ENCODE peak calls at places on chromosomes 11 and 22, in ten cellular contexts. K is mucosa of descending colon, M is AG04449, U is choroid plexus epithelial cell, F is mammary epithelial cell, A is astrocyte, L is dorsolateral prefrontal cortex, X is hepatocyte, S is upper lobe of right lung, P is cardiac fibroblast. O is an unnamed sample.
A peak's percentile ranks its signal among the peaks of the same experiment; 100 is the strongest.

GRCh38 chr22:41498322-41498721 is 29.4 kb downstream of the ACO2 start:
- DNase-seq in F (no peak), K (no peak), L (no peak), M (no peak), P (peak; percentile 33), A (no peak), X (no peak), U (no peak), S (no peak), O (no peak)

GRCh38 chr11:123587044-123587443 is 67.4 kb downstream of the SCN3B start:
- DNase-seq in X (peak; percentile 58), F (no peak), K (no peak), P (no peak), S (no peak), M (no peak), A (no peak), U (no peak), L (no peak), O (no peak)

GRCh38 chr11:34926101-34926830 is 9.8 kb downstream of the PDHX start:
- DNase-seq in K (no peak), X (peak; percentile 51), U (peak; percentile 74), L (no peak), P (peak; percentile 74), M (no peak), F (peak; percentile 36), S (no peak), A (peak; percentile 33), O (no peak)

GRCh38 chr22:27493797-27494196 is 307.8 kb downstream of the MN1 start:
- DNase-seq in M (no peak), S (no peak), K (no peak), L (no peak), F (no peak), X (no peak), A (no peak), P (no peak), U (no peak), O (no peak)

GRCh38 chr11:126963115-126963514 is 37.5 kb downstream of the KIRREL3 start:
- DNase-seq in X (no peak), K (no peak), A (peak; percentile 16), L (no peak), S (no peak), U (no peak), F (no peak), P (no peak), M (no peak), O (no peak)

GRCh38 chr22:20083157-20083890 is 3.3 kb downstream of the DGCR8 start:
- DNase-seq in A (no peak), X (no peak), U (peak; percentile 7), M (no peak), L (no peak), F (no peak), K (peak; percentile 14), S (no peak), P (no peak), O (no peak)

GRCh38 chr11:8262552-8263108 is 1.0 kb downstream of the LMO1 start:
- DNase-seq in L (peak; percentile 60), M (no peak), U (peak; percentile 62), X (peak; percentile 66), K (peak; percentile 32), F (peak; percentile 51), S (peak; percentile 71), P (peak; percentile 47), A (peak; percentile 69), O (peak; percentile 25)

GRCh38 chr22:42316988-42317387 is 46.5 kb upstream of the TCF20 start:
- DNase-seq in L (peak; percentile 34), X (peak; percentile 41), S (peak; percentile 75), A (peak; percentile 61), P (peak; percentile 53), U (peak; percentile 7), K (peak; percentile 88), M (no peak), F (peak; percentile 74), O (no peak)

GRCh38 chr22:46592390-46592872 is 27.8 kb upstream of the GRAMD4 start:
- DNase-seq in M (no peak), P (peak; percentile 68), U (peak; percentile 81), A (peak; percentile 89), X (no peak), L (no peak), K (peak; percentile 63), S (no peak), F (peak; percentile 67), O (peak; percentile 53)

DNA sequence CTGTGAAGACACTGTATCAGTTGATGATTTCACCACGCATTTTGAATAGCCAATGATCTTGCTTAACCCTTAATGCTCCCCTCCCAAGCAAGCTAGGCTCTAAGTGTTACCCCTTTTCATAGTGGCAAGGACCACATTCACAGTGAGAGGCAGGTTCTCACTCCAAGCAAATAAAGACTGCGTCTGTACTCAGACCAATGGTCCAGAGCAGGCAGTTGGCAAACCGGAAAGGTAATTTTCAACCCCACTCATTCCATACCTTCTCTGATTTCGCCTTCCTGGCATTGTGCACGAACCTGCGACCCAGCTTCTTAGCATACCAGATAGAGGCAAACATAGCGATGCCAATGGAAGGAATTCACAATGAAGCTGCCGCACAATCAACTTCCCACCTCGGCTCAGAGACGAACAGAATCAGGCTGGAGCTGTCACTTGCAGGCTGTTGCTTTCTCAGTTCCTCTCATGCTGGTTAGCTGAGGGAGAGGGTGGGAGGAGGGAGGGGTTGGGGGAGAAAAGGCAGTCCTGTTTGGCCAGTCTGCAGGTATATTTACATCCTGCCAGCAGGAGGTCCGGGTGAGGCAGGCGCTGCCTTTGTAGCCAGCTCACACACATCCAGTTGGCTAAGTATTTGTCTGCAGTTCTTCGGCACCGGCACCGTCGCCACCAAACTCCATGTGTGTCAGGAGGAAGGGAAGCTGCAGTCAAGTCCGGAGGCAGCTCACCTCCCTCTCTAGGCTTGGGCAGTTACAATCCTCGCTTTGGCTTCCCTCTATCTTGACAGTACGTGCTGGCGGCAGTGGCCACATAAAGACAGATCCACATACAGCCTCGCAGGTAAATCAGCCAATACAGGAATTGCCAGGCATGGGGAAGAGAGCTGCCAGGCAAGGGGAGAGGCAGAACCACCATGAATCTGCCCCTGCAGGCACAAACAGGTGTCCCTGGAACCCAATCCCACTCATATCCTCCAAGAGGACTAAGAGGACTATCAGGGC is 1151.3 kb upstream of the CCDC90B start:
- DNase-seq in F (no peak), U (no peak), P (no peak), L (peak; percentile 69), A (no peak), S (peak; percentile 64), X (peak; percentile 60), K (no peak), M (no peak), O (no peak)
- H3K4me3 ChIP-seq in F (no peak overlapping the region), U (no peak overlapping the region), P (peak overlapping the region; percentile 11), L (peak overlapping the region; percentile 53), A (peak overlapping the region; percentile 41), S (no peak overlapping the region), X (no peak overlapping the region), K (no peak overlapping the region), M (no peak overlapping the region), O (peak overlapping the region; percentile 31)

DNA sequence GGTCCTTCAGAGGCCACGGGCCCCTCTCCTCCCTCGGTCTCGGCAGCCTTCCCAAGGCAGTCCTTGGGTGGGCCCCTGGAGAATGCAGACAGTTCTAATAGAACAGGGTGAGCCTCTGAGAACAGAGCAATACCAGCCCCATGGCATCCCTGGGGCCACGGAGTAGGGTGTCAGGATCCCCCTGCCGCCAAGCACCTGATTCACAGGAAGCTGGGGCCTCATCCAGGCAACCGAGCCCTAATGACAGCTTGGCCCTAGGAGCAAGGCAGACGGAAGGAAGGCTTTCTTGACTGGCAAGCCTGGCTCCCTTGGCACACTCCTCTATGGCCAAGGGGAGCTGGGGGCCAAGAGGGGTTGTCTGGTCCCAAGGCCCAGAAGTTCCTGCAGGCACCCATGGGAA is 15.2 kb downstream of the TXN2 start:
- DNase-seq in L (no peak), F (no peak), S (no peak), P (no peak), X (no peak), U (no peak), A (no peak), K (no peak), M (no peak), O (no peak)
- H3K4me3 ChIP-seq in L (no peak overlapping the region), F (no peak overlapping the region), S (no peak overlapping the region), P (no peak overlapping the region), X (no peak overlapping the region), U (no peak overlapping the region), A (peak overlapping the region; percentile 17), K (no peak overlapping the region), M (no peak overlapping the region), O (no peak overlapping the region)

GRCh38 chr11:70741085-70741484 is 342.8 kb downstream of the CTTN start:
- DNase-seq in A (no peak), M (no peak), U (no peak), F (no peak), L (no peak), P (no peak), S (no peak), X (no peak), K (no peak), O (no peak)

GRCh38 chr11:70739811-70740474 is 341.6 kb downstream of the CTTN start:
- DNase-seq in K (no peak), M (no peak), X (no peak), P (no peak), U (no peak), A (no peak), L (no peak), S (peak; percentile 54), F (no peak), O (no peak)

GRCh38 chr11:70739091-70739490 is 340.8 kb downstream of the CTTN start:
- DNase-seq in U (no peak), L (no peak), M (no peak), A (no peak), K (no peak), P (no peak), X (no peak), S (peak; percentile 49), F (no peak), O (no peak)

GRCh38 chr11:70738661-70739060 is 340.3 kb downstream of the CTTN start:
- DNase-seq in F (no peak), U (no peak), P (no peak), S (peak; percentile 54), K (no peak), L (no peak), M (no peak), X (no peak), A (no peak), O (no peak)

DNA sequence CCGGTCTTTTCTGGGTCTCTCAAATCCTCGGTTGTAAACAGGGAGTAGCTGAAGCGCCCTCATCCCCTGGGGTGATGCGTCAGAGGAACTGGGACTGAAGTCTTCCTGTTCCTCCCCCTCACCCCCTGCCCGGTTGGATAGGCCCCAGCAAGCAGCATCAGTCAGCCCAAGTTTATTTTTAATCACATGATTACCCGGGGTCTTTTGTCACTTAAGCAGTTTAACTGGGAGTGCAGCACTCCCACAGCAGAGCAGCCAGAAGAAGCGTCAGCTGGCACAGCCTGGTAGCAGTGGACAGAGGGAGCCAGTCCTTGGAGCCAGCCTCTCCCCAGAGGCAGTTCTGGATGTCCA is 342.1 kb downstream of the CTTN start:
- DNase-seq in A (no peak), P (no peak), U (no peak), S (peak; percentile 40), X (no peak), L (no peak), K (no peak), M (no peak), F (no peak), O (no peak)
- H3K4me3 ChIP-seq in A (no peak overlapping the region), P (no peak overlapping the region), U (no peak overlapping the region), S (no peak overlapping the region), X (no peak overlapping the region), L (no peak overlapping the region), K (no peak overlapping the region), M (no peak overlapping the region), F (no peak overlapping the region), O (no peak overlapping the region)

DNA sequence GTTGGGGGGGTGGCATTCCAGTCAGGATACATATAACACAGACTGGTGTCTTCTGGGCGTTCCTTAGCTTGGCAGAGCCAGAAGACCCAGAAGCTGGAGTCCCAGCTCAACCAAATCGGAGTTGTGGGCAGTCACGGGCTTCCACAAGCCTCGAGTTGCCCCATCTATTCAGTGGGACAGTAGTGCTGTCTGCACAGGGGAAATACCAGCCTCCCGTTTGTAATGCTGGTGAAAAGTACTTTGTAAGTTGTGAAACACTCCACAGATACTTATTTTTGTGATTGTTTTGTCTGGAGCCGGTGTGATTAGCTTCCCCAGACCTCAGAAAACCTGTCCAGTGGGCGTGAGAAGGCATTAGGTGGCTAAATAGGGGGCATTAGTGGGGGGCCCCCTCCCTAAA is 13.6 kb downstream of the DGKZ start:
- DNase-seq in K (no peak), S (no peak), U (peak; percentile 39), L (no peak), F (no peak), P (no peak), A (no peak), X (no peak), M (no peak), O (no peak)
- H3K4me3 ChIP-seq in K (no peak overlapping the region), S (peak overlapping the region; percentile 36), U (no peak overlapping the region), L (peak overlapping the region; percentile 55), F (no peak overlapping the region), P (no peak overlapping the region), A (no peak overlapping the region), X (no peak overlapping the region), M (peak overlapping the region; percentile 37), O (peak overlapping the region; percentile 39)

O was measured in skeletal muscle cell.